ENCODE peak calls at places on chromosomes 6 and 20, in four cellular contexts. J, U, F and B are unnamed samples.
A peak's percentile ranks its signal among the peaks of the same experiment; 100 is the strongest.

GRCh38 chr20:58162976-58163375 is 65.5 kb downstream of the ANKRD60 start:
- DNase-seq in J (no peak), U (no peak), F (no peak), B (no peak)

GRCh38 chr20:64102647-64103354 is 4.6 kb downstream of the NPBWR2 start:
- DNase-seq in J (no peak), U (no peak), F (no peak), B (no peak)

GRCh38 chr20:48923149-48923718 is 1.7 kb downstream of the ARFGEF2 start:
- DNase-seq in J (no peak), U (no peak), F (no peak), B (no peak)

GRCh38 chr20:20711413-20711812 is 1.0 kb downstream of the RALGAPA2 start:
- DNase-seq in J (no peak), U (no peak), F (peak; percentile 47), B (no peak)

GRCh38 chr20:50484271-50484976 is 25.8 kb upstream of the PTPN1 start:
- DNase-seq in J (no peak), U (no peak), F (no peak), B (no peak)

GRCh38 chr6:3697609-3698008 is 53.9 kb downstream of the PXDC1 start:
- DNase-seq in J (no peak), U (no peak), F (no peak), B (no peak)

GRCh38 chr6:15301179-15302006 is 55.5 kb downstream of the JARID2 start:
- DNase-seq in J (no peak), U (no peak), F (no peak), B (peak; percentile 59)

GRCh38 chr20:25011831-25012241 is 19.3 kb upstream of the APMAP start:
- DNase-seq in J (peak; percentile 62), U (peak; percentile 48), F (no peak), B (no peak)

GRCh38 chr6:53615633-53616449 is 49.7 kb downstream of the KLHL31 start:
- DNase-seq in J (no peak), U (peak; percentile 38), F (peak; percentile 45), B (no peak)